ENCODE peak calls at places on chromosomes 7 and 10, in eight cellular contexts. Q, Z, B, Y, G, F, K and C are unnamed samples.

GRCh38 chr7:6294839-6295238 is 22.4 kb upstream of the CYTH3 start:
- DNase-seq in G (no peak), Z (no peak), Y (no peak), Q (peak), B (peak), F (no peak), K (no peak), C (no peak)

GRCh38 chr10:25117757-25118156 is 57.0 kb upstream of the GPR158 start:
- DNase-seq in G (no peak), B (no peak), Z (no peak), Y (no peak), Q (no peak), K (no peak), F (no peak), C (no peak)

GRCh38 chr10:78934499-78934898 is 134.3 kb upstream of the ZMIZ1 start:
- DNase-seq in Z (no peak), K (no peak), B (no peak), F (no peak), G (no peak), Q (peak), Y (no peak), C (no peak)

GRCh38 chr10:70509376-70509775 is 30.8 kb downstream of the PALD1 start:
- DNase-seq in B (no peak), Z (no peak), K (no peak), G (no peak), Y (no peak), F (no peak), Q (no peak), C (no peak)

GRCh38 chr7:138142583-138143201 is 66.4 kb downstream of the AKR1D1 start:
- DNase-seq in G (no peak), Z (no peak), Y (no peak), F (no peak), K (no peak), B (no peak), Q (no peak), C (no peak)

GRCh38 chr10:118163227-118163626 is 116.5 kb upstream of the RAB11FIP2 start:
- DNase-seq in Y (no peak), F (no peak), K (no peak), Z (no peak), B (no peak), G (no peak), Q (peak), C (no peak)

GRCh38 chr10:14554843-14555205 is 219.9 kb downstream of the FAM107B start:
- DNase-seq in Q (peak), G (peak), F (no peak), Y (no peak), K (no peak), Z (no peak), B (no peak), C (no peak)

GRCh38 chr10:19654576-19654975 is 161.7 kb upstream of the PLXDC2 start:
- DNase-seq in B (no peak), G (no peak), F (no peak), Z (no peak), Y (no peak), K (no peak), Q (peak), C (no peak)

GRCh38 chr10:3777876-3778707 is 6.9 kb downstream of the KLF6 start:
- DNase-seq in Z (no peak), K (no peak), Y (peak), F (no peak), G (no peak), B (no peak), Q (peak), C (no peak)

GRCh38 chr10:119734396-119735332 is 8.8 kb downstream of the INPP5F start:
- DNase-seq in F (no peak), B (no peak), G (no peak), Y (no peak), K (no peak), Z (no peak), Q (peak), C (no peak)

GRCh38 chr10:116744163-116744788 is 1.9 kb upstream of the HSPA12A start:
- DNase-seq in F (no peak), K (no peak), Y (no peak), G (no peak), Z (no peak), Q (no peak), B (no peak), C (no peak)

GRCh38 chr7:6169805-6170520 is 102.5 kb downstream of the CYTH3 start:
- DNase-seq in F (no peak), K (no peak), Y (no peak), Q (no peak), Z (no peak), G (no peak), B (peak), C (no peak)

GRCh38 chr7:5408777-5409176 is 14.9 kb downstream of the TNRC18 start:
- DNase-seq in Y (no peak), Q (peak), F (no peak), Z (no peak), K (no peak), B (no peak), G (no peak), C (no peak)

GRCh38 chr7:4132221-4132620 is 549.9 kb upstream of the FOXK1 start:
- DNase-seq in F (no peak), K (no peak), Z (no peak), B (no peak), Y (no peak), Q (no peak), G (no peak), C (no peak)

GRCh38 chr7:93427107-93427506 is 147.4 kb downstream of the CALCR start:
- DNase-seq in Y (no peak), G (no peak), B (no peak), Z (no peak), F (no peak), K (no peak), Q (no peak), C (no peak)

GRCh38 chr10:7941576-7941975 is 112.9 kb upstream of the GATA3 start:
- DNase-seq in G (no peak), Q (no peak), Z (no peak), B (no peak), F (no peak), Y (no peak), K (no peak), C (no peak)

GRCh38 chr10:3530346-3531096 is 254.5 kb downstream of the KLF6 start:
- DNase-seq in G (no peak), Q (peak), Y (no peak), K (no peak), B (no peak), F (no peak), Z (no peak), C (no peak)

GRCh38 chr7:82331234-82331633 is 112.3 kb downstream of the CACNA2D1 start:
- DNase-seq in K (no peak), Z (no peak), F (no peak), Y (no peak), Q (no peak), B (no peak), G (no peak), C (no peak)

GRCh38 chr10:76356557-76356956 is 925.1 kb downstream of the LRMDA start:
- DNase-seq in G (no peak), Q (peak), B (no peak), K (no peak), Z (no peak), Y (no peak), F (no peak), C (no peak)

GRCh38 chr7:44727346-44728262 is 21.0 kb upstream of the ZMIZ2 start:
- DNase-seq in Z (no peak), G (no peak), Q (peak), F (peak), B (peak), Y (no peak), K (no peak), C (no peak)

GRCh38 chr10:101218423-101219136 is 10.7 kb downstream of the LBX1 start:
- DNase-seq in G (no peak), Y (no peak), Z (no peak), B (no peak), F (no peak), Q (no peak), K (peak), C (no peak)

GRCh38 chr7:107506683-107507339 is 37.0 kb downstream of the GPR22 start:
- DNase-seq in G (no peak), Y (no peak), Q (peak), K (no peak), F (no peak), Z (no peak), B (no peak), C (no peak)

GRCh38 chr7:38411404-38411803 is 138.0 kb upstream of the TARP start:
- DNase-seq in Z (no peak), F (no peak), K (no peak), Q (peak), B (no peak), Y (peak), G (peak), C (no peak)

GRCh38 chr7:129790136-129790535 is 162.6 kb downstream of the UBE2H start:
- DNase-seq in F (peak), K (no peak), B (no peak), Z (no peak), Q (peak), G (no peak), Y (no peak), C (no peak)

GRCh38 chr7:47389171-47389922 is 192.6 kb downstream of the TNS3 start:
- DNase-seq in B (peak), Y (no peak), F (no peak), K (no peak), Q (no peak), Z (no peak), G (no peak), C (no peak)

GRCh38 chr7:40598915-40599314 is 464.1 kb downstream of the SUGCT start:
- DNase-seq in Y (no peak), B (no peak), Z (no peak), G (peak), K (no peak), Q (no peak), F (no peak), C (no peak)

GRCh38 chr7:106312099-106312871 is 27.5 kb upstream of the NAMPT start:
- DNase-seq in Y (no peak), G (no peak), Q (no peak), Z (no peak), F (no peak), B (no peak), K (no peak), C (no peak)

GRCh38 chr10:22626784-22627183 is 87.6 kb downstream of the PIP4K2A start:
- DNase-seq in Q (no peak), F (no peak), Z (no peak), G (no peak), B (no peak), K (no peak), Y (no peak), C (no peak)

GRCh38 chr7:1368682-1369571 is 90.3 kb downstream of the MICALL2 start:
- DNase-seq in Y (peak), Z (no peak), B (peak), G (peak), Q (no peak), F (no peak), K (peak), C (no peak)

GRCh38 chr7:77455334-77455733 is 39.2 kb upstream of the GSAP start:
- DNase-seq in Y (no peak), K (no peak), Z (peak), G (no peak), B (peak), F (peak), Q (peak), C (peak)

GRCh38 chr7:108805808-108806397 is 236.2 kb downstream of the DNAJB9 start:
- DNase-seq in Z (no peak), Q (peak), G (peak), Y (peak), B (no peak), K (no peak), F (peak), C (no peak)